ENCODE peak calls at places on chromosomes 11 and 22, in ten cellular contexts. O is mesenchymal stem cell, M is endodermal cell, X is psoas muscle, S is GM23338, W is lower lobe of right lung, B is thyroid gland, F is mammary epithelial cell, T is heart left ventricle, H is prostate gland. P is an unnamed sample.
A peak's percentile ranks its signal among the peaks of the same experiment; 100 is the strongest.

GRCh38 chr22:17717708-17718107 is 56.6 kb downstream of the BID start:
- DNase-seq in T (no peak), B (no peak), F (peak; percentile 41), S (no peak), O (peak; percentile 38), H (no peak), W (no peak), M (no peak), X (no peak), P (no peak)

GRCh38 chr22:49899530-49899929 is 18.7 kb downstream of the ALG12 start:
- DNase-seq in H (no peak), B (no peak), O (no peak), X (no peak), T (no peak), F (peak; percentile 28), S (no peak), M (no peak), W (no peak), P (no peak)

GRCh38 chr22:37270928-37271650 is 11.2 kb upstream of the CYTH4 start:
- DNase-seq in T (peak; percentile 32), H (no peak), M (peak; percentile 38), S (no peak), W (peak; percentile 60), X (no peak), F (no peak), O (no peak), B (no peak), P (no peak)

GRCh38 chr11:66218026-66218425 is 50.4 kb upstream of the RAB1B start:
- DNase-seq in F (no peak), S (no peak), X (no peak), B (no peak), H (no peak), M (no peak), W (no peak), O (no peak), T (no peak), P (no peak)

GRCh38 chr22:35910013-35910860 is 118.4 kb downstream of the RBFOX2 start:
- DNase-seq in O (no peak), S (no peak), T (no peak), F (no peak), W (no peak), H (no peak), M (no peak), X (no peak), B (no peak), P (no peak)

GRCh38 chr11:34324466-34324865 is 33.3 kb downstream of the ABTB2 start:
- DNase-seq in B (no peak), W (no peak), S (no peak), F (no peak), X (no peak), T (no peak), M (no peak), H (peak; percentile 15), O (no peak), P (no peak)

GRCh38 chr11:35237860-35238715 is 99.1 kb downstream of the CD44 start:
- DNase-seq in S (peak; percentile 96), X (no peak), B (peak; percentile 46), F (no peak), O (no peak), M (peak; percentile 88), T (peak; percentile 47), H (no peak), W (no peak), P (no peak)

GRCh38 chr11:22797081-22797480 is 32.5 kb downstream of the SVIP start:
- DNase-seq in H (no peak), F (no peak), W (no peak), T (no peak), O (no peak), M (no peak), X (no peak), B (no peak), S (no peak), P (no peak)

GRCh38 chr11:8691601-8692000 is 9.0 kb downstream of the RPL27A start:
- DNase-seq in X (no peak), T (no peak), O (no peak), S (no peak), W (no peak), M (peak; percentile 42), H (no peak), B (no peak), F (no peak), P (no peak)

GRCh38 chr11:8694137-8694536 is 11.5 kb downstream of the RPL27A start:
- DNase-seq in T (no peak), W (no peak), X (no peak), B (no peak), O (no peak), H (no peak), F (no peak), M (peak; percentile 49), S (no peak), P (no peak)

GRCh38 chr11:8693555-8693954 is 11.0 kb downstream of the RPL27A start:
- DNase-seq in M (peak; percentile 58), W (no peak), O (no peak), X (no peak), F (no peak), S (no peak), T (no peak), H (no peak), B (no peak), P (no peak)

GRCh38 chr11:8693010-8693551 is 10.5 kb downstream of the RPL27A start:
- DNase-seq in M (no peak), B (no peak), T (no peak), H (no peak), O (peak; percentile 29), S (no peak), X (no peak), W (no peak), F (no peak), P (no peak)

DNA sequence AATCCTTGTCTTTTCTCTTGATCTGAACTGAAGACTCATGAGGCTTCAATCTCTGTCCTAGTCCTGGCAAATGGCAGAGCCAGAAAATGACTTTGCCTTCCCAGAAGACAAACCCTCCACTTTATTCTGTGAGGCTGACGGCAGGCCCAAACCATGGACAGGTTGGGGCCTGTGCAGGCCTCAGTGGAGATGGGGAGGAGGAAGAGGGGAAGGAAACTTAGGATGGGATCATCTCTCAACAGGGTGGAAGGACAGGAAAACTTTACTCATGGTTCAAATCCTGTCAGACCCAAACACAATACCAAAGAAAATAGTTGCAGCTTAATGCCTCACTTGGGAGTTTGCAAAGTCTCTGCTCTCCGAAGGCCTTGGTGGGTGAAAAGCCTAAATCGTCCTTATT is 9.8 kb downstream of the RPL27A start:
- DNase-seq in H (no peak), T (no peak), O (no peak), B (no peak), M (peak; percentile 44), F (no peak), S (no peak), W (no peak), X (no peak), P (no peak)
- H3K4me1 ChIP-seq in H (no peaks in the 10 kb centered on the region), T (no peaks in the 10 kb centered on the region), O (peaks cover 5% of the 10 kb centered on the region), B (peaks cover 14% of the 10 kb centered on the region), M (peaks cover 3% of the 10 kb centered on the region), F (peaks cover 23% of the 10 kb centered on the region), S (peaks cover 13% of the 10 kb centered on the region), W (peaks cover 16% of the 10 kb centered on the region), X (peaks cover 13% of the 10 kb centered on the region), P (peaks cover 13% of the 10 kb centered on the region)

GRCh38 chr11:68212421-68213134 is 518 bp downstream of the KMT5B start:
- DNase-seq in T (peak; percentile 75), W (peak; percentile 81), S (peak; percentile 89), H (peak; percentile 57), B (peak; percentile 67), M (peak; percentile 88), O (peak; percentile 84), F (peak; percentile 69), X (peak; percentile 88), P (peak; percentile 69)

GRCh38 chr11:68214173-68215086 is 1.3 kb upstream of the KMT5B start:
- DNase-seq in M (peak; percentile 75), O (no peak), W (no peak), F (no peak), T (peak; percentile 35), B (peak; percentile 21), H (no peak), X (peak; percentile 59), S (peak; percentile 46), P (peak; percentile 67)

GRCh38 chr11:68213135-68213515 is at the start of gene KMT5B:
- DNase-seq in F (no peak), M (peak; percentile 82), O (peak; percentile 62), W (no peak), T (peak; percentile 80), X (no peak), S (peak; percentile 72), B (no peak), H (no peak), P (peak; percentile 69)

GRCh38 chr11:68213555-68214172 is 568 bp upstream of the KMT5B start:
- DNase-seq in H (peak; percentile 87), X (peak; percentile 95), B (peak; percentile 91), W (peak; percentile 91), T (peak; percentile 93), O (peak; percentile 96), S (peak; percentile 96), M (peak; percentile 91), F (peak; percentile 91), P (peak; percentile 86)

DNA sequence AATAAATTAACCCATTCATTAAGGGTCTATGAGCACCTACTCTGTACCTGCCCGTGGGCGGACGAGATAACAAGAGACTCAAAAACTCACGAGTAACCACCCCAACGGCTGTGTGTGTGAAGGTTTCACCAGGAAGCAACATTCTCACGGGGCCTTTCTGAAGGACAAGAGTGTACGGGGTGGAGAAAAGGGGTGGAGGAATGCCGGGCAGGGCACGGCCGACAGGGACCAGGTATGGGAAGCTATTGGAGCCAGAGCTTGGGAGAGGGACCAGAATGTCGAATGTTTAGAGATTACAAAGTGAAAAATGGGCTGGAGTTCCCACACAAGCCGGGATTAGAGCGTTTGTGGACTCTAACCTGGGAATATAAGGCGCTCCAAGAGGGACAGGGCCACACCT is 1.6 kb downstream of the KMT5B start:
- DNase-seq in X (no peak), H (peak; percentile 49), M (no peak), S (no peak), B (peak; percentile 67), T (no peak), O (no peak), F (no peak), W (no peak), P (peak; percentile 71)
- H3K4me1 ChIP-seq in X (peaks cover 68% of the 10 kb centered on the region), H (peaks cover 7% of the 10 kb centered on the region), M (peaks cover 5% of the 10 kb centered on the region), S (peaks cover 15% of the 10 kb centered on the region), B (peaks cover 41% of the 10 kb centered on the region), T (no peaks in the 10 kb centered on the region), O (peaks cover 22% of the 10 kb centered on the region), F (peaks cover 39% of the 10 kb centered on the region), W (peaks cover 59% of the 10 kb centered on the region), P (peaks cover 53% of the 10 kb centered on the region)

DNA sequence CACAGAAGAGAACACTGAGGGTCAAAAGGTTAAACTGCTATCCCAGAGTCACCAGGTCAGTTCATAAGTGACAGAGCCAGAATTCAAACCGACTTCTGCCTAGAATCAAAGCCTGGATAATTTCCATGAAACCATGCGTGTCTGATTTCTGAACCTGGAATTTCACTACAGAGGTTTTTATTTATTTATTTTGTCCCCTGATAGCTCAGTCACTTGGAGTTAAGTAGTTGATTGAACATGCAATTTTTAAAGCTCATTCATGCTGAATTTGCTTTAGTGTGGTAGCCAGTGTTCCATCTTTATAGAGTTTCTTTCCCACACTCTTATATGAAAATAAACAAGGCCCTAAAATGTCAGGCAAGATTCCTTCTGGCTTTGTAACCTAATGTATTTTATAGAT is 93.2 kb downstream of the NAV2 start:
- DNase-seq in T (no peak), H (no peak), W (no peak), X (no peak), F (no peak), O (no peak), M (no peak), B (no peak), S (no peak), P (no peak)
- H3K4me1 ChIP-seq in T (no peaks in the 10 kb centered on the region), H (no peaks in the 10 kb centered on the region), W (peaks cover 23% of the 10 kb centered on the region), X (peaks cover 27% of the 10 kb centered on the region), F (peaks cover 28% of the 10 kb centered on the region), O (peaks cover 5% of the 10 kb centered on the region), M (no peaks in the 10 kb centered on the region), B (peaks cover 28% of the 10 kb centered on the region), S (peaks cover 80% of the 10 kb centered on the region), P (peaks cover 15% of the 10 kb centered on the region)

DNA sequence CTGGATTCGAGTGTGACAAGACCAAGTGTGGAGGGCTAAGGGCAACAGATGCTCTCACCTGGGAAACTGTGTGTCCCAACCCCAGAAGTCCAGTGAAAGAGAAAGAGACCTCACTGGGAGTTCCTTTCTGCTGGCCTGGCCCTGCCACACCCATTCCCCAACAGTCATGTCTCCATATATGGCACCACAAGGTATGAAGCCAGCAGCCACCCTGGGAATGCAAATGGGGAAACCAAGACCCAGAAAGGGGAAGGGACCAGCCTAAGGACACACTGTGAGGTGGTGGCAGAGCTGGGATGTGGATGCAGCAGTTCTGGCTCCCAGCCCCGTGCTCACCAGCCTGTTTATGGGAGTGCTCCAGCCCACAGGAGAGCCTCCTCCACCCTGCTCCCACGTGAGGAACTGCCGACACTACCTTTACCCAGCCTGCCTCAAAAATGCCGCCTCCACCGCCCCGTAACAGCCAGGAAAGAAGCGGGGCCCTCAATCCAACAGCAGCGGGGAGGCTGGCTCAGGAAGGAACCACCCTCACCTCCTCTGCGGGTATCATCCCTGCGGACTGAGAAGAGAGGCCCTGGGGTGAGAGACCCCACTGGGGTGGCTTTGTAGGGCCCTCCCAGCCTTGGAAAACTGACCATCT is 12.6 kb downstream of the LMO1 start:
- DNase-seq in F (no peak), S (no peak), B (no peak), W (peak; percentile 15), H (no peak), M (no peak), O (no peak), X (peak; percentile 35), T (no peak), P (no peak)
- H3K4me1 ChIP-seq in F (no peaks in the 10 kb centered on the region), S (no peaks in the 10 kb centered on the region), B (no peaks in the 10 kb centered on the region), W (no peaks in the 10 kb centered on the region), H (no peaks in the 10 kb centered on the region), M (peaks cover 2% of the 10 kb centered on the region), O (peaks cover 1% of the 10 kb centered on the region), X (no peaks in the 10 kb centered on the region), T (no peaks in the 10 kb centered on the region), P (no peaks in the 10 kb centered on the region)